ENCODE peak calls at places on chromosomes 12 and 14, in four cellular contexts. P is hepatocyte, W is cortex of kidney, T is GM12892. V is an unnamed sample.

GRCh38 chr12:132593938-132594358 is 16.4 kb downstream of the LRCOL1 start:
- DNase-seq in P (peak), T (no peak), W (no peak), V (peak)

GRCh38 chr14:96162265-96162664 is 42.4 kb upstream of the BDKRB2 start:
- DNase-seq in W (no peak), T (no peak), P (no peak), V (no peak)

GRCh38 chr14:52052289-52052943 is 16.4 kb downstream of the NID2 start:
- DNase-seq in P (no peak), T (no peak), W (no peak), V (no peak)

GRCh38 chr14:54566410-54567223 is at the start of gene SAMD4A:
- DNase-seq in W (no peak), P (peak), T (peak), V (peak)

GRCh38 chr12:1184402-1184801 is 193.4 kb downstream of the ERC1 start:
- DNase-seq in T (no peak), P (no peak), W (no peak), V (no peak)

GRCh38 chr12:50514526-50515276 is 9.9 kb downstream of the DIP2B start:
- DNase-seq in W (no peak), P (no peak), T (no peak), V (no peak)

GRCh38 chr12:87344699-87345098 is 684.5 kb downstream of the C12orf50 start:
- DNase-seq in W (no peak), T (no peak), P (no peak), V (no peak)

GRCh38 chr14:56120091-56120632 is 2.0 kb downstream of the PELI2 start:
- DNase-seq in T (no peak), W (no peak), P (peak), V (peak)